ENCODE peak calls at places on chromosomes 7 and 10, in five cellular contexts. H is H54; G is CD4-positive, alpha-beta memory T cell; R is T follicular helper cell; D is activated gamma-delta T cell. M is an unnamed sample.
A peak's percentile ranks its signal among the peaks of the same experiment; 100 is the strongest.

GRCh38 chr10:69486922-69487730 is 35.9 kb downstream of the TSPAN15 start:
- DNase-seq in H (no peak), G (no peak), R (no peak), D (no peak), M (no peak)

GRCh38 chr7:100604976-100605911 is 3.1 kb downstream of the PCOLCE start:
- DNase-seq in H (no peak), G (peak; percentile 40), R (no peak), D (peak; percentile 30), M (no peak)

GRCh38 chr10:126734957-126735356 is 64.5 kb upstream of the C10orf90 start:
- DNase-seq in H (no peak), G (no peak), R (no peak), D (no peak), M (peak; percentile 36)

GRCh38 chr7:101519324-101520017 is 109.6 kb downstream of the MYL10 start:
- DNase-seq in H (no peak), G (no peak), R (no peak), D (no peak), M (peak; percentile 59)

GRCh38 chr10:72796042-72796441 is 97.5 kb upstream of the OIT3 start:
- DNase-seq in H (no peak), G (no peak), R (no peak), D (no peak), M (peak; percentile 41)

GRCh38 chr10:43058716-43059335 is 18.0 kb upstream of the RET start:
- DNase-seq in H (no peak), G (no peak), R (no peak), D (no peak), M (no peak)

GRCh38 chr10:33056828-33057227 is 98.8 kb upstream of the ITGB1 start:
- DNase-seq in H (no peak), G (no peak), R (no peak), D (no peak), M (no peak)

GRCh38 chr7:101814996-101815825 is 2.2 kb upstream of the CUX1 start:
- DNase-seq in H (peak; percentile 61), G (no peak), R (peak; percentile 50), D (peak; percentile 66), M (no peak)

GRCh38 chr7:18356195-18356645 is 139.3 kb upstream of the HDAC9 start:
- DNase-seq in H (peak; percentile 19), G (peak; percentile 23), R (no peak), D (no peak), M (peak; percentile 48)

GRCh38 chr10:21490028-21490427 is 35.5 kb downstream of the SKIDA1 start:
- DNase-seq in H (no peak), G (no peak), R (no peak), D (no peak), M (no peak)

GRCh38 chr10:133258066-133258817 is 18.4 kb downstream of the ADAM8 start:
- DNase-seq in H (no peak), G (peak; percentile 38), R (no peak), D (no peak), M (no peak)

GRCh38 chr7:115678049-115678982 is 352.2 kb downstream of the TFEC start:
- DNase-seq in H (no peak), G (no peak), R (no peak), D (no peak), M (peak; percentile 90)

GRCh38 chr10:33749042-33749441 is 414.6 kb upstream of the NRP1 start:
- DNase-seq in H (no peak), G (no peak), R (no peak), D (no peak), M (no peak)

GRCh38 chr7:13821152-13821787 is 168.2 kb downstream of the ETV1 start:
- DNase-seq in H (no peak), G (no peak), R (no peak), D (no peak), M (peak; percentile 56)

GRCh38 chr7:55074008-55074499 is 55.2 kb downstream of the EGFR start:
- DNase-seq in H (peak; percentile 97), G (peak; percentile 66), R (no peak), D (no peak), M (peak; percentile 82)

GRCh38 chr10:63414481-63415260 is 51.1 kb downstream of the JMJD1C start:
- DNase-seq in H (no peak), G (no peak), R (no peak), D (no peak), M (peak; percentile 29)

GRCh38 chr7:152902870-152903860 is 143.6 kb downstream of the ACTR3B start:
- DNase-seq in H (no peak), G (no peak), R (no peak), D (no peak), M (no peak)

GRCh38 chr10:69704231-69704630 is 74.2 kb downstream of the FAM241B start:
- DNase-seq in H (no peak), G (no peak), R (no peak), D (no peak), M (no peak)

GRCh38 chr10:119625570-119626280 is 25.5 kb upstream of the BAG3 start:
- DNase-seq in H (no peak), G (no peak), R (no peak), D (no peak), M (no peak)

GRCh38 chr7:50714851-50715250 is 67.8 kb downstream of the GRB10 start:
- DNase-seq in H (no peak), G (no peak), R (no peak), D (no peak), M (no peak)

GRCh38 chr7:141654551-141654950 is 47.4 kb downstream of the DENND11 start:
- DNase-seq in H (peak; percentile 48), G (peak; percentile 71), R (peak; percentile 47), D (no peak), M (peak; percentile 63)

GRCh38 chr10:91206427-91206826 is 14.0 kb upstream of the PCGF5 start:
- DNase-seq in H (no peak), G (no peak), R (no peak), D (no peak), M (no peak)

GRCh38 chr10:53664620-53665019 is 892.0 kb upstream of the MBL2 start:
- DNase-seq in H (no peak), G (no peak), R (no peak), D (no peak), M (no peak)

GRCh38 chr7:2181077-2181854 is 51.5 kb downstream of the MAD1L1 start:
- DNase-seq in H (no peak), G (no peak), R (no peak), D (no peak), M (peak; percentile 34)

GRCh38 chr7:99092064-99092720 is 51.7 kb downstream of the SMURF1 start:
- DNase-seq in H (no peak), G (no peak), R (no peak), D (no peak), M (no peak)

GRCh38 chr10:12847361-12847975 is 154.0 kb downstream of the CCDC3 start:
- DNase-seq in H (peak; percentile 35), G (no peak), R (no peak), D (no peak), M (no peak)

GRCh38 chr10:3485287-3485686 is 299.7 kb downstream of the KLF6 start:
- DNase-seq in H (no peak), G (no peak), R (no peak), D (no peak), M (no peak)

GRCh38 chr10:525565-526315 is 163.7 kb downstream of the DIP2C start:
- DNase-seq in H (peak; percentile 25), G (no peak), R (no peak), D (no peak), M (no peak)

GRCh38 chr10:102394801-102395676 is 466 bp upstream of the NFKB2 start:
- DNase-seq in H (peak; percentile 79), G (peak; percentile 94), R (peak; percentile 88), D (peak; percentile 82), M (peak; percentile 18)

GRCh38 chr7:128827248-128827958 is 2.8 kb upstream of the FLNC start:
- DNase-seq in H (peak; percentile 96), G (no peak), R (no peak), D (no peak), M (peak; percentile 85)

GRCh38 chr7:91194841-91195240 is 69.4 kb upstream of the FZD1 start:
- DNase-seq in H (no peak), G (no peak), R (no peak), D (no peak), M (peak; percentile 79)

M was measured in AG10803.